ENCODE peak calls at places on chromosomes 6 and 20, in nine cellular contexts. U, R, J, H, W, X, M, C and Y are unnamed samples.

GRCh38 chr6:126548301-126548700 is 208.4 kb downstream of the CENPW start:
- DNase-seq in R (no peak), H (no peak), M (no peak), C (no peak), U (no peak), J (no peak), X (no peak), W (no peak), Y (no peak)

GRCh38 chr6:113995632-113996031 is 24.7 kb upstream of the HDAC2 start:
- DNase-seq in U (no peak), C (no peak), M (peak; percentile 41), R (peak; percentile 98), H (peak; percentile 91), W (no peak), J (no peak), X (peak; percentile 55), Y (no peak)

GRCh38 chr6:35148167-35148741 is 7.1 kb upstream of the TCP11 start:
- DNase-seq in C (no peak), U (no peak), M (no peak), J (no peak), R (peak; percentile 77), W (no peak), X (no peak), H (peak; percentile 84), Y (peak; percentile 32)

GRCh38 chr20:4605166-4605565 is 116.5 kb upstream of the PRND start:
- DNase-seq in C (no peak), H (no peak), X (no peak), M (no peak), J (no peak), U (no peak), W (no peak), R (no peak), Y (no peak)

GRCh38 chr20:12113075-12113467 is 195.4 kb downstream of the BTBD3 start:
- DNase-seq in R (no peak), M (no peak), W (no peak), U (no peak), J (no peak), H (no peak), C (no peak), X (no peak), Y (no peak)

GRCh38 chr6:3962897-3963296 is 113.7 kb downstream of the FAM50B start:
- DNase-seq in X (no peak), C (no peak), U (no peak), R (peak; percentile 28), J (no peak), M (no peak), H (peak; percentile 43), W (no peak), Y (no peak)

GRCh38 chr20:17662333-17663039 is 19.6 kb downstream of the RRBP1 start:
- DNase-seq in M (peak; percentile 52), U (no peak), W (peak; percentile 88), R (peak; percentile 48), J (peak; percentile 88), H (no peak), C (peak; percentile 70), X (peak; percentile 62), Y (no peak)

GRCh38 chr20:15703171-15703911 is 869.9 kb downstream of the KIF16B start:
- DNase-seq in X (no peak), R (peak; percentile 87), C (no peak), U (no peak), W (no peak), J (no peak), H (peak; percentile 99), M (no peak), Y (no peak)

GRCh38 chr6:162621246-162621645 is 106.3 kb downstream of the PRKN start:
- DNase-seq in X (peak; percentile 83), M (no peak), H (no peak), J (no peak), C (no peak), W (no peak), R (no peak), U (no peak), Y (no peak)

GRCh38 chr6:6701864-6702263 is 113.3 kb downstream of the LY86 start:
- DNase-seq in W (no peak), X (no peak), M (no peak), U (no peak), C (no peak), J (no peak), H (no peak), R (no peak), Y (no peak)

GRCh38 chr20:49712918-49713778 is 530 bp downstream of the B4GALT5 start:
- DNase-seq in M (peak; percentile 44), R (peak; percentile 17), J (no peak), X (peak; percentile 35), W (no peak), H (no peak), C (peak; percentile 88), U (peak; percentile 44), Y (no peak)

GRCh38 chr6:32153252-32153834 is 598 bp upstream of the PPT2 start:
- DNase-seq in M (peak; percentile 42), U (peak; percentile 28), J (no peak), X (peak; percentile 28), C (peak; percentile 87), W (peak; percentile 46), H (peak; percentile 36), R (peak; percentile 41), Y (no peak)

GRCh38 chr20:25626779-25627178 is 3.0 kb upstream of the NANP start:
- DNase-seq in C (no peak), R (no peak), M (no peak), W (no peak), H (no peak), J (no peak), X (no peak), U (no peak), Y (no peak)

GRCh38 chr6:129773304-129773703 is 63.3 kb upstream of the ARHGAP18 start:
- DNase-seq in M (no peak), H (no peak), W (no peak), U (no peak), C (no peak), R (no peak), X (no peak), J (no peak), Y (no peak)

GRCh38 chr20:11204926-11205768 is 531.3 kb upstream of the JAG1 start:
- DNase-seq in J (peak; percentile 71), X (peak; percentile 22), U (peak; percentile 63), W (peak; percentile 50), H (peak; percentile 84), M (peak; percentile 79), C (no peak), R (peak; percentile 71), Y (peak; percentile 50)

GRCh38 chr6:140537834-140538680 is 1163.6 kb upstream of the CITED2 start:
- DNase-seq in H (peak; percentile 77), C (peak; percentile 63), M (peak; percentile 11), R (peak; percentile 98), X (no peak), W (peak; percentile 31), J (peak; percentile 62), U (no peak), Y (no peak)

GRCh38 chr20:4088766-4089165 is 73.4 kb upstream of the RNF24 start:
- DNase-seq in R (no peak), H (no peak), J (no peak), U (no peak), C (no peak), W (no peak), M (no peak), X (peak; percentile 8), Y (no peak)

GRCh38 chr6:26328265-26328844 is 36.6 kb upstream of the BTN3A2 start:
- DNase-seq in X (no peak), C (no peak), H (no peak), U (no peak), J (no peak), W (no peak), R (no peak), M (no peak), Y (no peak)

GRCh38 chr20:22464312-22465003 is 119.9 kb downstream of the FOXA2 start:
- DNase-seq in R (no peak), J (no peak), U (no peak), W (no peak), C (no peak), H (no peak), M (no peak), X (no peak), Y (no peak)

DNA sequence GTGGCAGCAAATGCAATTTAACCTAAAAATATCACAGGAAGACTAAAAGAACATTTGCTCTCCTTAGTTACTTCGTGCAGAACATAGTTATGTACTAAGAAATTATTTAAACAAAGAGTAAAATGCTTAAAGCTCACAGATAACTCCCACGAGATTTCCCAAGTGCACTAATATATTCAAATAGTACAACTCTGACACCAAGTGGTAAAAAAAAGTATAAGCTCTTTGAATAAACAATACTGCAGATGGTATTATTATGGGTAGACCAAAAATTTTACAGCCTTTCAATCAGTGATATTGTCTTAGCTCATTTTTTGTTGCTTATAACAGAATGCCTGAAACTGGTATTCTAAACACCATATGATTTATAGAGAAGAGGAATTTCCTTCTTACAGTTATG is 52.8 kb upstream of the FILIP1 start:
- DNase-seq in U (no peak), J (no peak), C (no peak), H (peak; percentile 43), X (no peak), R (peak; percentile 35), W (no peak), M (no peak), Y (no peak)
- H3K4me1 ChIP-seq in U (no peaks in the 10 kb centered on the region), J (no peaks in the 10 kb centered on the region), C (no peaks in the 10 kb centered on the region), H (no peaks in the 10 kb centered on the region), X (no peaks in the 10 kb centered on the region), R (no peaks in the 10 kb centered on the region), W (no peaks in the 10 kb centered on the region), M (no peaks in the 10 kb centered on the region), Y (peaks cover 2% of the 10 kb centered on the region)

DNA sequence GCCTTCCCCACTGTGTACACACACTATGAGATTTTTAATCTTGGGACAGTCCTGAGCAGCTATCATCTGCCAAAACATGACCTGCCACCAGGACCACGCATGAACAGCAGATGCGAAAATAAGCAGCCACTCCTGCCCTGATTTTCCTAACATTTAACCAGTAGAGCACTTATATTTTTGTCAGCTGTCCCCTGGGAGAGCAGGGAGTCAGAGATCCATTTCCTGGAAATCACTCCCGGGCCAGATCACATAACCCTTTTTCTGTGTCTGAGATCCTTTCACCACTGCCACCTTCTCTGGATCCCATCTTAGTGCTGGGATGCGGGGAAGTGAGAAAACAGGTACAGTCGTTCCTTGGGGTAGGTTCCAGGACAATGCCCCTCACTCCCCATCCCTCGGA is 5.7 kb downstream of the SDCBP2 start:
- DNase-seq in R (no peak), U (no peak), J (no peak), M (peak; percentile 45), X (peak; percentile 5), H (no peak), W (no peak), C (no peak), Y (no peak)
- H3K4me1 ChIP-seq in R (peaks cover 41% of the 10 kb centered on the region), U (peaks cover 32% of the 10 kb centered on the region), J (no peaks in the 10 kb centered on the region), M (peaks cover 76% of the 10 kb centered on the region), X (peaks cover 19% of the 10 kb centered on the region), H (peaks cover 49% of the 10 kb centered on the region), W (peaks cover 29% of the 10 kb centered on the region), C (peaks cover 28% of the 10 kb centered on the region), Y (peaks cover 19% of the 10 kb centered on the region)

GRCh38 chr6:52524921-52525320 is 51.9 kb downstream of the TRAM2 start:
- DNase-seq in M (no peak), R (no peak), X (no peak), W (no peak), C (no peak), H (no peak), U (no peak), J (no peak), Y (no peak)
- H3K4me1 ChIP-seq in M (peaks cover 39% of the 10 kb centered on the region), R (peaks cover 23% of the 10 kb centered on the region), X (peaks cover 7% of the 10 kb centered on the region), W (peaks cover 30% of the 10 kb centered on the region), C (no peaks in the 10 kb centered on the region), H (peaks cover 19% of the 10 kb centered on the region), U (peaks cover 19% of the 10 kb centered on the region), J (no peaks in the 10 kb centered on the region), Y (peaks cover 14% of the 10 kb centered on the region)

DNA sequence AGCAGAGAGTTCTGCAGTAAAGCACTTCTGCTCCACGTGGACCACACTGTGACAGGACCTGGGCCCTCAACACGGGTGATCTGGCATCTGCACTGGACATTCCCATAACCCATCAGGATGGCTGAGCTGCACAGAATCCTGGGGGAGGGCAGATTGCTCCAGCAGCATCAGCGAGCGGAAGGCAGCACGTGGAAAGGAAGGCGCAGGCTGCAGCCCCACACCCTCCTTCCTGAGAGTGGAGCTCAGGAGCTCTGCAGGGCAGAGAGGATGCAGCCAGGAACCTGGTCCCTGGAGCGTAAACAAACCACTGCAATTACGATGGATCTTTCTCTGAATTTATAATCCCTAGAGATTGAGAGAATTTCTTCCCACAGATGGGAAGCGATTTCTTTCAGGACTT is 39.7 kb upstream of the EMILIN3 start:
- DNase-seq in X (no peak), J (no peak), R (no peak), U (no peak), H (no peak), M (no peak), C (no peak), W (no peak), Y (no peak)
- H3K4me1 ChIP-seq in X (no peaks in the 10 kb centered on the region), J (no peaks in the 10 kb centered on the region), R (no peaks in the 10 kb centered on the region), U (peaks cover 8% of the 10 kb centered on the region), H (no peaks in the 10 kb centered on the region), M (peaks cover 58% of the 10 kb centered on the region), C (no peaks in the 10 kb centered on the region), W (peaks cover 4% of the 10 kb centered on the region), Y (peaks cover 17% of the 10 kb centered on the region)